ENCODE peak calls at places on chromosomes 1 and 21, in ten cellular contexts. D, Q, W, K, U, T, H, C, I and P are unnamed samples. For H3K36me3, the result is how much of the 10 kb centered on the place peaks cover.

GRCh38 chr1:79100385-79100784 is 93.9 kb upstream of the ADGRL4 start:
- DNase-seq in C (no peak), H (no peak), Q (no peak), D (no peak), T (no peak), I (peak), U (no peak), K (peak), W (no peak), P (no peak)

GRCh38 chr1:158095737-158096335 is 84.9 kb upstream of the CD1D start:
- DNase-seq in K (peak), C (no peak), Q (no peak), I (peak), U (no peak), W (no peak), T (no peak), D (peak), H (peak), P (no peak)

GRCh38 chr1:63868220-63868897 is 94.5 kb downstream of the ROR1 start:
- DNase-seq in W (no peak), I (no peak), D (peak), Q (no peak), K (peak), C (peak), U (peak), T (peak), H (no peak), P (no peak)

GRCh38 chr21:42411891-42412635 is 8.4 kb downstream of the UBASH3A start:
- DNase-seq in D (no peak), H (no peak), U (no peak), T (no peak), W (no peak), K (no peak), I (no peak), Q (no peak), C (no peak), P (no peak)

GRCh38 chr1:232704694-232705680 is 75.1 kb upstream of the SIPA1L2 start:
- DNase-seq in I (peak), Q (no peak), K (peak), T (peak), D (no peak), U (peak), W (no peak), H (peak), C (peak), P (peak)

GRCh38 chr21:42125571-42126544 is 54.7 kb downstream of the UMODL1 start:
- DNase-seq in D (peak), K (peak), I (peak), T (no peak), Q (no peak), H (no peak), C (no peak), U (no peak), W (no peak), P (no peak)

GRCh38 chr1:158951956-158952355 is 20.6 kb downstream of the PYHIN1 start:
- DNase-seq in W (no peak), T (no peak), I (no peak), C (no peak), D (peak), Q (no peak), K (no peak), H (no peak), U (no peak), P (no peak)

GRCh38 chr1:149927056-149927534 is 508 bp downstream of the SF3B4 start:
- DNase-seq in U (no peak), T (no peak), W (no peak), C (no peak), H (no peak), D (no peak), Q (no peak), I (no peak), K (peak), P (no peak)

GRCh38 chr1:3498246-3498930 is 43.9 kb downstream of the ARHGEF16 start:
- DNase-seq in T (no peak), Q (no peak), H (no peak), D (no peak), I (no peak), K (no peak), U (no peak), W (no peak), C (no peak), P (no peak)

GRCh38 chr1:35269190-35269988 is 880 bp downstream of the ZMYM4 start:
- DNase-seq in I (peak), U (no peak), C (no peak), H (no peak), W (no peak), Q (no peak), K (no peak), D (peak), T (no peak), P (no peak)

GRCh38 chr1:233514946-233515391 is 98.9 kb upstream of the KCNK1 start:
- DNase-seq in T (no peak), Q (no peak), D (no peak), I (no peak), W (no peak), H (no peak), K (no peak), U (no peak), C (no peak), P (no peak)

GRCh38 chr1:23718482-23718881 is 24.8 kb upstream of the ELOA start:
- DNase-seq in U (no peak), H (no peak), I (peak), T (peak), K (peak), Q (no peak), D (peak), W (no peak), C (no peak), P (no peak)

GRCh38 chr1:205535866-205536758 is 31.6 kb downstream of the CDK18 start:
- DNase-seq in H (peak), W (no peak), Q (peak), T (no peak), C (peak), K (no peak), U (no peak), D (no peak), I (no peak), P (no peak)

GRCh38 chr1:29970747-29971325 is 734.5 kb downstream of the PTPRU start:
- DNase-seq in Q (peak), T (no peak), K (no peak), H (no peak), I (no peak), U (no peak), D (no peak), C (no peak), W (no peak), P (no peak)

GRCh38 chr1:21573971-21574458 is 64.8 kb downstream of the ALPL start:
- DNase-seq in T (peak), C (peak), H (peak), W (peak), I (peak), Q (no peak), K (peak), D (peak), U (peak), P (peak)

GRCh38 chr1:3483380-3483779 is 28.9 kb downstream of the ARHGEF16 start:
- DNase-seq in U (no peak), Q (no peak), I (no peak), H (no peak), W (no peak), K (no peak), C (no peak), D (no peak), T (no peak), P (no peak)

GRCh38 chr1:51875836-51876235 is 2.7 kb downstream of the NRDC start:
- DNase-seq in I (no peak), W (no peak), C (no peak), K (no peak), U (no peak), D (no peak), T (no peak), H (no peak), Q (no peak), P (no peak)

GRCh38 chr1:114352797-114353196 is 158.2 kb downstream of the TRIM33 start:
- DNase-seq in U (no peak), W (no peak), K (no peak), C (no peak), H (no peak), D (no peak), T (no peak), Q (no peak), I (peak), P (no peak)

GRCh38 chr1:205924436-205924742 is 18.9 kb downstream of the SLC26A9 start:
- DNase-seq in I (no peak), C (no peak), U (no peak), Q (no peak), T (no peak), W (no peak), D (no peak), K (no peak), H (no peak), P (no peak)

GRCh38 chr1:2031546-2032540 is 12.7 kb downstream of the GABRD start:
- DNase-seq in D (no peak), C (no peak), K (no peak), T (no peak), W (no peak), H (no peak), I (no peak), U (no peak), Q (no peak), P (no peak)

GRCh38 chr1:96579639-96580038 is 141.9 kb upstream of the PTBP2 start:
- DNase-seq in Q (no peak), K (peak), T (no peak), D (no peak), I (peak), H (no peak), C (no peak), W (no peak), U (no peak), P (no peak)

GRCh38 chr1:19210772-19211549 is 895 bp upstream of the UBR4 start:
- DNase-seq in U (no peak), C (no peak), Q (no peak), K (peak), T (no peak), W (no peak), H (no peak), I (peak), D (peak), P (no peak)

GRCh38 chr21:29718081-29718815 is 221.5 kb downstream of the GRIK1 start:
- DNase-seq in H (no peak), I (peak), T (no peak), Q (no peak), U (no peak), W (no peak), C (no peak), D (no peak), K (peak), P (no peak)

GRCh38 chr1:156154317-156154749 is 948 bp downstream of the SEMA4A start:
- DNase-seq in W (peak), K (no peak), Q (no peak), U (no peak), T (no peak), D (peak), H (no peak), C (no peak), I (no peak), P (peak)

GRCh38 chr1:172343246-172344099 is 77.0 kb upstream of the C1orf105 start:
- DNase-seq in K (peak), D (no peak), I (peak), Q (no peak), H (no peak), U (no peak), T (no peak), W (no peak), C (no peak), P (no peak)

GRCh38 chr1:147635342-147635741 is 35.0 kb downstream of the ACP6 start:
- DNase-seq in D (no peak), W (no peak), C (no peak), H (no peak), U (no peak), I (no peak), T (no peak), Q (no peak), K (no peak), P (peak)

GRCh38 chr1:91611498-91611917 is 110.9 kb downstream of the CDC7 start:
- DNase-seq in T (no peak), C (no peak), W (peak), H (no peak), D (no peak), K (no peak), U (no peak), Q (no peak), I (no peak), P (no peak)

GRCh38 chr1:114828251-114828650 is 26.4 kb upstream of the SYCP1 start:
- DNase-seq in Q (no peak), K (peak), C (no peak), I (no peak), H (no peak), W (no peak), D (no peak), T (no peak), U (no peak), P (no peak)

GRCh38 chr1:236868625-236869467 is 73.8 kb downstream of the MTR start:
- DNase-seq in K (peak), D (peak), U (no peak), T (peak), Q (no peak), C (no peak), W (no peak), I (peak), H (peak), P (no peak)

GRCh38 chr1:119631433-119632102 is 16.5 kb downstream of the ZNF697 start:
- DNase-seq in U (peak), C (peak), Q (no peak), T (no peak), K (peak), W (peak), H (peak), I (peak), D (no peak), P (peak)

GRCh38 chr1:220914283-220915116 is 35.3 kb downstream of the HLX start:
- DNase-seq in D (no peak), C (no peak), Q (no peak), W (no peak), H (no peak), K (no peak), I (no peak), T (no peak), U (no peak), P (no peak)

GRCh38 chr21:40925481-40925880 is 78.5 kb upstream of the DSCAM start:
- DNase-seq in Q (no peak), D (no peak), T (no peak), C (no peak), H (no peak), U (no peak), K (no peak), I (no peak), W (no peak), P (no peak)

DNA sequence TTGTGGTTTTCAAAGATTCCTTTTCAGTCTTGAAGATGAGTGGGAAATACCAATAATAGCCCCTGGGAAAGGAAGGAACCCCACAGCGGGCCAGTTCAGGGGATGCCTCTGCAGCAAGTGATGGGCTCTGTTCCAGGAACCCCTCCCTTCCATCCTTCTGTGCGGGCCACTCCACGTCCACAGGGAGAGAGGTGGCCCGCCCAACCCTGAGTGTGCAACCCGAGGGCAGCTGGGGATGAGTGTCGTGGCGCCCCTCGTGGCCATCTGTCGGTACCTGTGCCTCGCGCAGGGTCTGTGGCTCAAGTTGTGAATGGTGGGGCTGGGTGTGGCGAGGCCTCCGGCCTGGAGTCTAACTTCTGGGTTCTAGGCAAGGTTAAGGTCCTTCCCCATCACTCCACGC is 65.6 kb downstream of the TLR5 start:
- DNase-seq in W (no peak), D (no peak), I (no peak), H (no peak), T (no peak), C (no peak), Q (no peak), K (no peak), U (no peak), P (no peak)
- H3K27ac ChIP-seq in W (peak), D (no peak), I (no peak), H (no peak), T (no peak), C (no peak), Q (no peak), K (no peak), U (no peak), P (no peak)

GRCh38 chr1:183633676-183634343 is 1.8 kb downstream of the ARPC5 start:
- DNase-seq in K (peak), C (no peak), U (no peak), T (peak), W (no peak), Q (no peak), H (no peak), D (peak), I (peak), P (no peak)
- TF ChIP-seq CTCF in K (peak), C (peak), U (peak), T (peak), W (peak), Q (peak), H (peak), D (peak), I (peak), P (peak)

GRCh38 chr1:27483659-27484058 is 6.3 kb downstream of the WASF2 start:
- DNase-seq in D (no peak), K (no peak), W (peak), H (no peak), C (no peak), T (no peak), U (peak), Q (no peak), I (no peak), P (peak)
- H3K36me3 ChIP-seq in D (under half), K (under half), W (under half), H (under half), C (under half), T (under half), U (under half), Q (under half), I (under half), P (under half)

GRCh38 chr1:11935040-11935378 is 492 bp downstream of the PLOD1 start:
- DNase-seq in I (no peak), U (no peak), W (no peak), Q (no peak), K (no peak), H (no peak), C (no peak), D (no peak), T (no peak), P (no peak)
- H3K27ac ChIP-seq in I (peak), U (peak), W (peak), Q (peak), K (peak), H (peak), C (peak), D (no peak), T (peak), P (peak)

DNA sequence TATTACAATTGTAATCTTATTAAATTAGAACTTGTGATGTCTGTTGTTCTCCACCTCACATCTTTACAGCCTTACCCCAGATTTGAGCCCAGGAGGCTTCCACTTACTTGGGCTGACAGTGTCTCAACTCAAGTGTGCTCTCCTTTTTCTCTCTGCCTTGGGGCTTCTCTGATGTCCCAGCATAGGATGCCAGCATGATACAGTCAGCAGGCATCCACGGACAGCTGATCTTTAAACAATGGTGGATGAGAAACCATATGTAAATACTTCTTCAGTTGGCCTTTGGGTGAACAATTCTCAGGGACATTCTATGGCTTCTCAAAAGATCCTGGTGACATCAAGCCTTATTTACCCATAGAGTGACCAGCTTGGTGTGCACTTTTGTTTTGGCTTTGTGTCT is 107.6 kb upstream of the GORAB start:
- DNase-seq in Q (no peak), C (no peak), H (no peak), T (no peak), K (peak), W (no peak), I (no peak), U (no peak), D (no peak), P (no peak)
- TF ChIP-seq CTCF in Q (no peak), C (no peak), H (no peak), T (no peak), K (no peak), W (no peak), I (no peak), U (no peak), D (no peak), P (no peak)

GRCh38 chr1:210352575-210352974 is 23.9 kb downstream of the HHAT start:
- DNase-seq in W (no peak), D (no peak), T (no peak), I (no peak), Q (no peak), K (no peak), C (no peak), H (no peak), U (no peak), P (no peak)

GRCh38 chr1:210351496-210351895 is 22.8 kb downstream of the HHAT start:
- DNase-seq in U (no peak), C (no peak), I (no peak), D (no peak), Q (no peak), T (no peak), H (no peak), K (no peak), W (no peak), P (no peak)

GRCh38 chr1:210344706-210345105 is 16.0 kb downstream of the HHAT start:
- DNase-seq in D (no peak), C (no peak), H (no peak), U (no peak), T (no peak), I (no peak), Q (no peak), W (no peak), K (no peak), P (no peak)

GRCh38 chr1:210342986-210343780 is 14.5 kb downstream of the HHAT start:
- DNase-seq in I (no peak), K (no peak), U (no peak), C (no peak), T (no peak), H (no peak), W (no peak), D (peak), Q (peak), P (no peak)

GRCh38 chr1:210347112-210347511 is 18.4 kb downstream of the HHAT start:
- DNase-seq in C (no peak), W (no peak), Q (no peak), U (no peak), I (no peak), D (no peak), H (no peak), T (no peak), K (no peak), P (no peak)
- H3K36me3 ChIP-seq in C (under half), W (under half), Q (under half), U (under half), I (under half), D (under half), H (under half), T (under half), K (under half), P (under half)

GRCh38 chr1:86594284-86594683 is 47.4 kb downstream of the CLCA4 start:
- DNase-seq in D (no peak), H (no peak), K (no peak), T (no peak), I (no peak), C (no peak), U (no peak), W (no peak), Q (no peak), P (no peak)

GRCh38 chr1:86596253-86596652 is 49.4 kb downstream of the CLCA4 start:
- DNase-seq in K (no peak), D (no peak), U (no peak), W (no peak), Q (no peak), C (no peak), T (no peak), H (no peak), I (peak), P (no peak)

GRCh38 chr1:86596891-86597290 is 50.0 kb downstream of the CLCA4 start:
- DNase-seq in U (no peak), T (no peak), D (no peak), C (no peak), H (no peak), W (no peak), K (no peak), Q (no peak), I (peak), P (no peak)
- H3K27ac ChIP-seq in U (no peak), T (no peak), D (no peak), C (no peak), H (no peak), W (no peak), K (no peak), Q (no peak), I (no peak), P (no peak)